ENCODE peak calls at places on chromosomes 12 and 14, in seven cellular contexts. One of them, this sample, is unnamed.

GRCh38 chr12:60266381-60266852 is 670.6 kb downstream of the SLC16A7 start:
- DNase-seq in HFF-Myc: no peak
- DNase-seq in GM13977: no peak
- DNase-seq in NB4: no peak
- DNase-seq in chondrocyte: no peak
- DNase-seq in fibroblast of the aortic adventitia: peak; percentile 71
- DNase-seq in type B pancreatic cell: no peak
- DNase-seq in this sample: no peak

GRCh38 chr14:53190938-53191337 is 37.8 kb upstream of the DDHD1 start:
- DNase-seq in HFF-Myc: no peak
- DNase-seq in GM13977: peak; percentile 44
- DNase-seq in NB4: no peak
- DNase-seq in chondrocyte: no peak
- DNase-seq in fibroblast of the aortic adventitia: peak; percentile 48
- DNase-seq in type B pancreatic cell: no peak
- DNase-seq in this sample: no peak

GRCh38 chr12:101671157-101671791 is 26.2 kb upstream of the CHPT1 start:
- DNase-seq in HFF-Myc: no peak
- DNase-seq in GM13977: peak; percentile 12
- DNase-seq in NB4: peak; percentile 84
- DNase-seq in chondrocyte: no peak
- DNase-seq in fibroblast of the aortic adventitia: no peak
- DNase-seq in type B pancreatic cell: no peak
- DNase-seq in this sample: no peak

GRCh38 chr14:50230601-50231474 is 540 bp downstream of the SOS2 start:
- DNase-seq in HFF-Myc: no peak
- DNase-seq in GM13977: peak; percentile 56
- DNase-seq in NB4: peak; percentile 80
- DNase-seq in chondrocyte: no peak
- DNase-seq in fibroblast of the aortic adventitia: peak; percentile 74
- DNase-seq in type B pancreatic cell: no peak
- DNase-seq in this sample: peak; percentile 61

GRCh38 chr12:124837958-124838803 is 25.5 kb downstream of the SCARB1 start:
- DNase-seq in HFF-Myc: peak; percentile 97
- DNase-seq in GM13977: no peak
- DNase-seq in NB4: no peak
- DNase-seq in chondrocyte: no peak
- DNase-seq in fibroblast of the aortic adventitia: peak; percentile 98
- DNase-seq in type B pancreatic cell: no peak
- DNase-seq in this sample: no peak

GRCh38 chr12:52524241-52524897 is 4.2 kb upstream of the KRT5 start:
- DNase-seq in HFF-Myc: no peak
- DNase-seq in GM13977: no peak
- DNase-seq in NB4: no peak
- DNase-seq in chondrocyte: peak; percentile 46
- DNase-seq in fibroblast of the aortic adventitia: no peak
- DNase-seq in type B pancreatic cell: peak; percentile 15
- DNase-seq in this sample: no peak

GRCh38 chr12:14905269-14906004 is 19.8 kb upstream of the MGP start:
- DNase-seq in HFF-Myc: no peak
- DNase-seq in GM13977: no peak
- DNase-seq in NB4: no peak
- DNase-seq in chondrocyte: no peak
- DNase-seq in fibroblast of the aortic adventitia: peak; percentile 64
- DNase-seq in type B pancreatic cell: no peak
- DNase-seq in this sample: no peak

GRCh38 chr12:111692575-111693210 is 6.8 kb downstream of the ACAD10 start:
- DNase-seq in HFF-Myc: no peak
- DNase-seq in GM13977: no peak
- DNase-seq in NB4: peak; percentile 52
- DNase-seq in chondrocyte: no peak
- DNase-seq in fibroblast of the aortic adventitia: no peak
- DNase-seq in type B pancreatic cell: no peak
- DNase-seq in this sample: peak; percentile 18

GRCh38 chr12:111409403-111410228 is 3.9 kb downstream of the SH2B3 start:
- DNase-seq in HFF-Myc: no peak
- DNase-seq in GM13977: no peak
- DNase-seq in NB4: peak; percentile 100
- DNase-seq in chondrocyte: no peak
- DNase-seq in fibroblast of the aortic adventitia: peak; percentile 61
- DNase-seq in type B pancreatic cell: no peak
- DNase-seq in this sample: no peak

GRCh38 chr12:122500685-122501488 is at the start of gene ZCCHC8:
- DNase-seq in HFF-Myc: peak; percentile 94
- DNase-seq in GM13977: peak; percentile 92
- DNase-seq in NB4: peak; percentile 100
- DNase-seq in chondrocyte: peak; percentile 98
- DNase-seq in fibroblast of the aortic adventitia: peak; percentile 97
- DNase-seq in type B pancreatic cell: peak; percentile 97
- DNase-seq in this sample: peak; percentile 96
- TF ChIP-seq CTCF in HFF-Myc: no peak
- TF ChIP-seq CTCF in GM13977: peak; percentile 27
- TF ChIP-seq CTCF in NB4: peak; percentile 36
- TF ChIP-seq CTCF in chondrocyte: peak; percentile 11
- TF ChIP-seq CTCF in fibroblast of the aortic adventitia: peak; percentile 11
- TF ChIP-seq CTCF in type B pancreatic cell: peak; percentile 45
- TF ChIP-seq CTCF in this sample: no peak

DNA sequence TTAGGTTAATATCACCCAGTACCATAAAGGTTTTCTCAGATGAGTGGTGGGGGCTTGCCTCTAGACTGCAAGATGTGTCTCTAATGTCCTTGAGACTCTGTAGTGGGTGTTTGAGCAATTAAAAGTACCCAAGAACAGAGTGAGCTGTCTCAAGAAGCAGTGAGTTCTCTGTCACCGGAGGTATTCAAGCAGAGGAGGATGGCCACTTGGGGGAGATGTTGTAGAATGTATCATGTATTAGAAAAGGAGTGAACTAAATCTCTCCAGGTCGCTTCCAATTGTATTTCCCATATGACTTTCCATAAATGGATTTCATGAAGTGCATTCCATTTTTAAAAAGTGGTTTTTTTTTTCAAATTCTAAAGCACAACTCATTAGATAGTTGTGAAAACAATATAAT is 35.0 kb downstream of the SLC17A8 start:
- DNase-seq in HFF-Myc: no peak
- DNase-seq in GM13977: no peak
- DNase-seq in NB4: no peak
- DNase-seq in chondrocyte: no peak
- DNase-seq in fibroblast of the aortic adventitia: no peak
- DNase-seq in type B pancreatic cell: no peak
- DNase-seq in this sample: no peak
- TF ChIP-seq CTCF in HFF-Myc: no peak
- TF ChIP-seq CTCF in GM13977: no peak
- TF ChIP-seq CTCF in NB4: no peak
- TF ChIP-seq CTCF in chondrocyte: peak; percentile 31
- TF ChIP-seq CTCF in fibroblast of the aortic adventitia: no peak
- TF ChIP-seq CTCF in type B pancreatic cell: no peak
- TF ChIP-seq CTCF in this sample: no peak

GRCh38 chr14:25837431-25837950 is 760.3 kb downstream of the NOVA1 start:
- DNase-seq in HFF-Myc: no peak
- DNase-seq in GM13977: no peak
- DNase-seq in NB4: no peak
- DNase-seq in chondrocyte: no peak
- DNase-seq in fibroblast of the aortic adventitia: peak; percentile 19
- DNase-seq in type B pancreatic cell: no peak
- DNase-seq in this sample: no peak

GRCh38 chr14:25828562-25828961 is 769.3 kb downstream of the NOVA1 start:
- DNase-seq in HFF-Myc: no peak
- DNase-seq in GM13977: no peak
- DNase-seq in NB4: no peak
- DNase-seq in chondrocyte: no peak
- DNase-seq in fibroblast of the aortic adventitia: no peak
- DNase-seq in type B pancreatic cell: no peak
- DNase-seq in this sample: no peak

GRCh38 chr14:25836647-25837046 is 761.2 kb downstream of the NOVA1 start:
- DNase-seq in HFF-Myc: no peak
- DNase-seq in GM13977: no peak
- DNase-seq in NB4: no peak
- DNase-seq in chondrocyte: no peak
- DNase-seq in fibroblast of the aortic adventitia: no peak
- DNase-seq in type B pancreatic cell: no peak
- DNase-seq in this sample: no peak

DNA sequence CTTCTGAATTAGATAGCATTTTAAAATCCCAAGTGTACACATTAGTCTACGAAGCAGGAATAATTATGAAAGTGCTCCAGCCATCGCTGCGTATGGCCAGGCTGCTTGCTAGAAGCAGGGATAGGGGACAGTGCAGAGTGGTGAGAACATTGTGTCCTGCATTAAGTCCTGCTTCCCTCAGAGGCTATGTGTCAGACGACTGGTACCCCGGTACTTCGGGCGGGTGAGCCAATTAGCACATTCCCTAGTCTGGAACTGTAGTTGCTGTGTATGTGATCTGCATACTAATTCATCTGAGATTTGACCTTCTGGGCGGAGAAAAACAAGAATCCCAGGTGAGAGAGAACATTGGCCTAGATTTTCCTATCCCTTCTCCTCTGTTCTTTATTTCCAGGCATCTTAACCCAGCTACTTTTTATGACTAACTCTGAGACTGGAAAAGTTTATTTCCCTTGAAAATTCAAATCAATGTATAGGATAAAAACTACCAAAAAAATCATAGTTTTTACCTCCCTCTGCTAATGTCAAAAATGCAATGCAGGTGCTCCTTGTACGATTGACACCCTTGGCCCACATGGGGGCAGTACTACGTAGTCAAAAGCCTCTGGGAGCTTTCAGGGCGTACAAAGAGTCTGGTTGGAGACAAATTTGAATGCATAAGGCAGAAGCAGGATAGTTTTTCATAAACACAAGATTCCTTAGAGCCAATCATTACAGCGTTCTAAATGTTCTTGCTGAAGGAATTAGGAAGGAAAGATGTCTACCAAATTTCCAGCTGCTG is 764.3 kb downstream of the NOVA1 start:
- DNase-seq in HFF-Myc: no peak
- DNase-seq in GM13977: no peak
- DNase-seq in NB4: peak; percentile 42
- DNase-seq in chondrocyte: no peak
- DNase-seq in fibroblast of the aortic adventitia: peak; percentile 64
- DNase-seq in type B pancreatic cell: no peak
- DNase-seq in this sample: peak; percentile 65
- TF ChIP-seq CTCF in HFF-Myc: peak; percentile 12
- TF ChIP-seq CTCF in GM13977: peak; percentile 27
- TF ChIP-seq CTCF in NB4: peak; percentile 47
- TF ChIP-seq CTCF in chondrocyte: peak; percentile 42
- TF ChIP-seq CTCF in fibroblast of the aortic adventitia: peak; percentile 61
- TF ChIP-seq CTCF in type B pancreatic cell: peak; percentile 84
- TF ChIP-seq CTCF in this sample: peak; percentile 58

GRCh38 chr14:68408680-68409079 is 384.2 kb downstream of the ZFP36L1 start:
- DNase-seq in HFF-Myc: no peak
- DNase-seq in GM13977: no peak
- DNase-seq in NB4: peak; percentile 41
- DNase-seq in chondrocyte: no peak
- DNase-seq in fibroblast of the aortic adventitia: no peak
- DNase-seq in type B pancreatic cell: no peak
- DNase-seq in this sample: no peak
- TF ChIP-seq CTCF in HFF-Myc: peak; percentile 27
- TF ChIP-seq CTCF in GM13977: peak; percentile 41
- TF ChIP-seq CTCF in NB4: no peak
- TF ChIP-seq CTCF in chondrocyte: peak; percentile 49
- TF ChIP-seq CTCF in fibroblast of the aortic adventitia: no peak
- TF ChIP-seq CTCF in type B pancreatic cell: no peak
- TF ChIP-seq CTCF in this sample: no peak

GRCh38 chr12:96399081-96399918 is 939 bp downstream of the CDK17 start:
- DNase-seq in HFF-Myc: no peak
- DNase-seq in GM13977: peak; percentile 86
- DNase-seq in NB4: peak; percentile 94
- DNase-seq in chondrocyte: peak; percentile 94
- DNase-seq in fibroblast of the aortic adventitia: peak; percentile 63
- DNase-seq in type B pancreatic cell: peak; percentile 73
- DNase-seq in this sample: peak; percentile 83
- TF ChIP-seq CTCF in HFF-Myc: peak; percentile 15
- TF ChIP-seq CTCF in GM13977: peak; percentile 13
- TF ChIP-seq CTCF in NB4: no peak
- TF ChIP-seq CTCF in chondrocyte: peak; percentile 14
- TF ChIP-seq CTCF in fibroblast of the aortic adventitia: peak; percentile 39
- TF ChIP-seq CTCF in type B pancreatic cell: no peak
- TF ChIP-seq CTCF in this sample: no peak

DNA sequence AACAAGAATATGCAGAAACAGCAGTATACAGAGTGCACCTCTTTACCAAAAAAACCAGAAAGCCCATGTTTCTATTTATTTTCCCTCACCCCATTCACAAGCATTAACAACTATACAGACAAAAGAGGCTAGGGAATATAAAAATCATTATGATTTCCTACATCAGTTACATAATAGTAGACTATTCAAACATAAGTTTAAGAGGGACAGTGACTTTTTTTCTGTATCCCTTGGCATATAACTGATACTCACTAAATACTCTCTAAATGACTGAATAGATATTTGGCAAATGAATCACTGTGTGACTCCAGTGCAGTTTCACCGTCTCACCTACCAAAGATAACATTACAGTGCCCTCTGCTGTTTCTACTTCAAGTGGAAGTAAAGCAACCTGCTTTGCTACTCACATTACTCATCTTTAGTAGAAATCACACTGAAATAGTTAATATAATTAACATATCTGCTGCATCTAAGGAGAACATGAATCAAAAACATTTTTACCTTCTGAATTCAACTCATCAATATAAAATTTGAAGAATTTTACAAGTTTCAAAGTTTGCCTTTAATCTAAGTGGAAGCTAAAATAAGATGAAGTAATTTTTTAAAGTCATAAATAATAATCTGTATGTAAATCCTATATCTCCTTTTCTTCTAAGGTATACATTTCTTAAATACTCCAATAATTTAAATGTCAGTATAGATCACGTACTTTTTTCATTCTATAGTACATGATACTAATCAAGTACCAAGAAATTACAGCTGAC is 103.8 kb downstream of the OSBPL8 start:
- DNase-seq in HFF-Myc: peak; percentile 79
- DNase-seq in GM13977: peak; percentile 47
- DNase-seq in NB4: peak; percentile 67
- DNase-seq in chondrocyte: no peak
- DNase-seq in fibroblast of the aortic adventitia: peak; percentile 93
- DNase-seq in type B pancreatic cell: no peak
- DNase-seq in this sample: no peak
- TF ChIP-seq CTCF in HFF-Myc: peak; percentile 60
- TF ChIP-seq CTCF in GM13977: peak; percentile 64
- TF ChIP-seq CTCF in NB4: peak; percentile 39
- TF ChIP-seq CTCF in chondrocyte: peak; percentile 88
- TF ChIP-seq CTCF in fibroblast of the aortic adventitia: peak; percentile 63
- TF ChIP-seq CTCF in type B pancreatic cell: peak; percentile 73
- TF ChIP-seq CTCF in this sample: peak; percentile 30

GRCh38 chr14:55754471-55754870 is 174.5 kb downstream of the KTN1 start:
- DNase-seq in HFF-Myc: no peak
- DNase-seq in GM13977: no peak
- DNase-seq in NB4: no peak
- DNase-seq in chondrocyte: no peak
- DNase-seq in fibroblast of the aortic adventitia: no peak
- DNase-seq in type B pancreatic cell: no peak
- DNase-seq in this sample: no peak
- TF ChIP-seq CTCF in HFF-Myc: no peak
- TF ChIP-seq CTCF in GM13977: no peak
- TF ChIP-seq CTCF in NB4: no peak
- TF ChIP-seq CTCF in chondrocyte: no peak
- TF ChIP-seq CTCF in fibroblast of the aortic adventitia: no peak
- TF ChIP-seq CTCF in type B pancreatic cell: no peak
- TF ChIP-seq CTCF in this sample: no peak